ENCODE peak calls at places on chromosomes 13 and 19, in seven cellular contexts. One of them, this sample, is unnamed.

GRCh38 chr13:97344250-97345175 is 89.5 kb upstream of the RAP2A start:
- DNase-seq in cerebellar nuclear complex: peak; percentile 60
- DNase-seq in GM04504: no peak
- DNase-seq in HEK293T: peak; percentile 31
- DNase-seq in NCI-H446: peak; percentile 49
- DNase-seq in H9: no peak
- DNase-seq in fibroblast of mammary gland: peak; percentile 75
- DNase-seq in this sample: peak; percentile 87

GRCh38 chr19:38055655-38056521 is 148.9 kb downstream of the SIPA1L3 start:
- DNase-seq in cerebellar nuclear complex: no peak
- DNase-seq in GM04504: no peak
- DNase-seq in HEK293T: no peak
- DNase-seq in NCI-H446: no peak
- DNase-seq in H9: no peak
- DNase-seq in fibroblast of mammary gland: no peak
- DNase-seq in this sample: no peak

GRCh38 chr19:13430790-13431582 is 75.3 kb downstream of the CACNA1A start:
- DNase-seq in cerebellar nuclear complex: no peak
- DNase-seq in GM04504: peak; percentile 14
- DNase-seq in HEK293T: peak; percentile 50
- DNase-seq in NCI-H446: peak; percentile 56
- DNase-seq in H9: peak; percentile 71
- DNase-seq in fibroblast of mammary gland: peak; percentile 60
- DNase-seq in this sample: peak; percentile 58

GRCh38 chr13:39956036-39956435 is 300.6 kb downstream of the COG6 start:
- DNase-seq in cerebellar nuclear complex: no peak
- DNase-seq in GM04504: no peak
- DNase-seq in HEK293T: no peak
- DNase-seq in NCI-H446: no peak
- DNase-seq in H9: no peak
- DNase-seq in fibroblast of mammary gland: no peak
- DNase-seq in this sample: no peak

GRCh38 chr19:42400404-42400803 is 10.3 kb upstream of the CNFN start:
- DNase-seq in cerebellar nuclear complex: no peak
- DNase-seq in GM04504: no peak
- DNase-seq in HEK293T: no peak
- DNase-seq in NCI-H446: no peak
- DNase-seq in H9: no peak
- DNase-seq in fibroblast of mammary gland: no peak
- DNase-seq in this sample: no peak

GRCh38 chr13:66618702-66619101 is 611.4 kb downstream of the PCDH9 start:
- DNase-seq in cerebellar nuclear complex: no peak
- DNase-seq in GM04504: peak; percentile 2
- DNase-seq in HEK293T: peak; percentile 87
- DNase-seq in NCI-H446: no peak
- DNase-seq in H9: no peak
- DNase-seq in fibroblast of mammary gland: peak; percentile 58
- DNase-seq in this sample: no peak

GRCh38 chr13:28251462-28251861 is 113.1 kb downstream of the PAN3 start:
- DNase-seq in cerebellar nuclear complex: no peak
- DNase-seq in GM04504: no peak
- DNase-seq in HEK293T: no peak
- DNase-seq in NCI-H446: no peak
- DNase-seq in H9: no peak
- DNase-seq in fibroblast of mammary gland: no peak
- DNase-seq in this sample: no peak

GRCh38 chr13:109778102-109778542 is 8.3 kb downstream of the IRS2 start:
- DNase-seq in cerebellar nuclear complex: no peak
- DNase-seq in GM04504: no peak
- DNase-seq in HEK293T: no peak
- DNase-seq in NCI-H446: no peak
- DNase-seq in H9: no peak
- DNase-seq in fibroblast of mammary gland: peak; percentile 63
- DNase-seq in this sample: no peak

GRCh38 chr19:48102870-48103751 is 7.5 kb downstream of the PLA2G4C start:
- DNase-seq in cerebellar nuclear complex: no peak
- DNase-seq in GM04504: no peak
- DNase-seq in HEK293T: peak; percentile 71
- DNase-seq in NCI-H446: peak; percentile 78
- DNase-seq in H9: peak; percentile 72
- DNase-seq in fibroblast of mammary gland: peak; percentile 59
- DNase-seq in this sample: peak; percentile 34

GRCh38 chr13:79749985-79750551 is 269.1 kb downstream of the NDFIP2 start:
- DNase-seq in cerebellar nuclear complex: peak; percentile 40
- DNase-seq in GM04504: peak; percentile 96
- DNase-seq in HEK293T: no peak
- DNase-seq in NCI-H446: no peak
- DNase-seq in H9: peak; percentile 41
- DNase-seq in fibroblast of mammary gland: peak; percentile 93
- DNase-seq in this sample: peak; percentile 94

GRCh38 chr13:32214073-32214472 is 101.1 kb downstream of the ZAR1L start:
- DNase-seq in cerebellar nuclear complex: no peak
- DNase-seq in GM04504: no peak
- DNase-seq in HEK293T: no peak
- DNase-seq in NCI-H446: no peak
- DNase-seq in H9: no peak
- DNase-seq in fibroblast of mammary gland: no peak
- DNase-seq in this sample: no peak

GRCh38 chr13:61477619-61478018 is 62.0 kb upstream of the PCDH20 start:
- DNase-seq in cerebellar nuclear complex: no peak
- DNase-seq in GM04504: no peak
- DNase-seq in HEK293T: no peak
- DNase-seq in NCI-H446: no peak
- DNase-seq in H9: no peak
- DNase-seq in fibroblast of mammary gland: no peak
- DNase-seq in this sample: no peak